ENCODE peak calls at places on chromosomes 7 and 10, in seven cellular contexts. U is SK-N-MC, R is HepG2, K is GM12892, W is GM12891, X is HCT116, T is Panc1. A is an unnamed sample.

GRCh38 chr10:76553231-76553630 is 1084.4 kb downstream of the KCNMA1 start:
- DNase-seq in U (no peak), R (no peak), K (no peak), W (no peak), X (no peak), T (no peak), A (no peak)

GRCh38 chr7:155009570-155010157 is 6.7 kb upstream of the PAXIP1 start:
- DNase-seq in U (no peak), R (peak; percentile 18), K (no peak), W (no peak), X (peak; percentile 27), T (no peak), A (no peak)

GRCh38 chr7:127186686-127187085 is 66.1 kb downstream of the GRM8 start:
- DNase-seq in U (no peak), R (no peak), K (no peak), W (no peak), X (no peak), T (no peak), A (no peak)

GRCh38 chr7:63045575-63045974 is 953.1 kb upstream of the ZNF722 start:
- DNase-seq in U (no peak), R (no peak), K (no peak), W (no peak), X (no peak), T (no peak), A (no peak)

GRCh38 chr10:130138479-130138866 is 2.3 kb downstream of the GLRX3 start:
- DNase-seq in U (no peak), R (peak; percentile 87), K (no peak), W (no peak), X (peak; percentile 44), T (peak; percentile 78), A (no peak)

GRCh38 chr10:23359692-23360380 is 15.2 kb upstream of the C10orf67 start:
- DNase-seq in U (no peak), R (no peak), K (no peak), W (no peak), X (no peak), T (no peak), A (no peak)

GRCh38 chr7:41573017-41573416 is 129.9 kb downstream of the INHBA start:
- DNase-seq in U (no peak), R (no peak), K (no peak), W (no peak), X (no peak), T (peak; percentile 42), A (no peak)

GRCh38 chr10:44830022-44830421 is 81.1 kb upstream of the TMEM72 start:
- DNase-seq in U (no peak), R (no peak), K (no peak), W (no peak), X (no peak), T (no peak), A (no peak)

GRCh38 chr7:1692500-1693418 is 22.7 kb downstream of the ELFN1 start:
- DNase-seq in U (no peak), R (no peak), K (no peak), W (no peak), X (no peak), T (no peak), A (no peak)

GRCh38 chr10:98528166-98528784 is 81.5 kb upstream of the HPS1 start:
- DNase-seq in U (no peak), R (no peak), K (no peak), W (no peak), X (no peak), T (no peak), A (no peak)

GRCh38 chr10:124204726-124205125 is 111.3 kb upstream of the CHST15 start:
- DNase-seq in U (no peak), R (no peak), K (no peak), W (no peak), X (no peak), T (no peak), A (no peak)

GRCh38 chr7:131546126-131546525 is 10.3 kb downstream of the PODXL start:
- DNase-seq in U (no peak), R (peak; percentile 10), K (no peak), W (no peak), X (no peak), T (no peak), A (peak; percentile 29)

GRCh38 chr7:139587535-139587934 is 64.0 kb downstream of the CLEC2L start:
- DNase-seq in U (no peak), R (no peak), K (no peak), W (no peak), X (no peak), T (no peak), A (no peak)

GRCh38 chr7:139589474-139589873 is 66.0 kb downstream of the CLEC2L start:
- DNase-seq in U (no peak), R (no peak), K (no peak), W (no peak), X (no peak), T (no peak), A (no peak)

GRCh38 chr7:139586286-139586685 is 62.8 kb downstream of the CLEC2L start:
- DNase-seq in U (no peak), R (no peak), K (no peak), W (no peak), X (no peak), T (no peak), A (no peak)

GRCh38 chr7:139591550-139592195 is 68.2 kb downstream of the CLEC2L start:
- DNase-seq in U (no peak), R (no peak), K (no peak), W (no peak), X (no peak), T (no peak), A (no peak)

DNA sequence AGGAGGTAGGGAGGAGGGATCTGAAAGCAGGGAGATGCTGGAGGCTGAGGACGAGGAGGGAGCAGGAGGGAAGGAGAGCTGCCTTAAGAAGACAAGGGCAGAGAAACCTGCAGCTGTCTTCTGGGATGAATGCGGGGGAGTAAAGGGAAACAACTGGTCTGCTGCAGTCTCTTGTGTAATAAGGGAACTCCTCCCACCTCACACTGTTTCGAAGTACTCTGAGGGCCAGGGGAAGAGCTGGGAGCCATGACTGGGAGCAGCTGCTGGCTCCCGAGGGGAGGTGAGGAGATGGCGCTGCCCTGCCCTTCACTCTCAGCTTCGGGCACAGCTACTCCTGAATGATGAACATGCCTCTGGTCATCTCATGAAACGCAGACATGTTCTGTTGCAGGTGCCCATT is 65.1 kb downstream of the CLEC2L start:
- DNase-seq in U (no peak), R (no peak), K (no peak), W (no peak), X (no peak), T (no peak), A (no peak)
- TF ChIP-seq POLR2AphosphoS5 in U (no peak), R (no peak), K (no peak), W (no peak), X (no peak), T (no peak), A (no peak)

GRCh38 chr7:151236406-151236805 is 4.1 kb downstream of the CHPF2 start:
- DNase-seq in U (no peak), R (no peak), K (no peak), W (no peak), X (no peak), T (no peak), A (no peak)

GRCh38 chr7:151238924-151239836 is 6.9 kb downstream of the CHPF2 start:
- DNase-seq in U (no peak), R (no peak), K (no peak), W (no peak), X (no peak), T (no peak), A (no peak)

GRCh38 chr7:151238190-151238810 is 6.0 kb downstream of the CHPF2 start:
- DNase-seq in U (no peak), R (no peak), K (no peak), W (no peak), X (no peak), T (no peak), A (no peak)

GRCh38 chr7:151235091-151235787 is 3.0 kb downstream of the CHPF2 start:
- DNase-seq in U (no peak), R (no peak), K (no peak), W (no peak), X (no peak), T (no peak), A (no peak)

GRCh38 chr7:151237244-151238189 is 5.2 kb downstream of the CHPF2 start:
- DNase-seq in U (no peak), R (no peak), K (no peak), W (no peak), X (no peak), T (no peak), A (no peak)
- TF ChIP-seq POLR2AphosphoS5 in U (no peak), R (no peak), K (no peak), W (no peak), X (no peak), T (no peak), A (no peak)

GRCh38 chr10:3090914-3091313 is 23.6 kb downstream of the PFKP start:
- DNase-seq in U (no peak), R (peak; percentile 17), K (no peak), W (no peak), X (peak; percentile 73), T (no peak), A (peak; percentile 54)
- TF ChIP-seq POLR2AphosphoS5 in U (no peak), R (no peak), K (no peak), W (no peak), X (peak; percentile 24), T (peak; percentile 37), A (no peak)

GRCh38 chr10:100008708-100009282 is 952 bp downstream of the DNMBP start:
- DNase-seq in U (no peak), R (no peak), K (no peak), W (no peak), X (no peak), T (no peak), A (no peak)

GRCh38 chr10:100008142-100008522 is 1.6 kb downstream of the DNMBP start:
- DNase-seq in U (no peak), R (no peak), K (no peak), W (no peak), X (no peak), T (no peak), A (no peak)

GRCh38 chr10:100009283-100009792 is 409 bp downstream of the DNMBP start:
- DNase-seq in U (no peak), R (peak; percentile 18), K (no peak), W (no peak), X (no peak), T (no peak), A (peak; percentile 70)

GRCh38 chr10:100007239-100008141 is 2.3 kb downstream of the DNMBP start:
- DNase-seq in U (no peak), R (no peak), K (no peak), W (no peak), X (no peak), T (no peak), A (no peak)

DNA sequence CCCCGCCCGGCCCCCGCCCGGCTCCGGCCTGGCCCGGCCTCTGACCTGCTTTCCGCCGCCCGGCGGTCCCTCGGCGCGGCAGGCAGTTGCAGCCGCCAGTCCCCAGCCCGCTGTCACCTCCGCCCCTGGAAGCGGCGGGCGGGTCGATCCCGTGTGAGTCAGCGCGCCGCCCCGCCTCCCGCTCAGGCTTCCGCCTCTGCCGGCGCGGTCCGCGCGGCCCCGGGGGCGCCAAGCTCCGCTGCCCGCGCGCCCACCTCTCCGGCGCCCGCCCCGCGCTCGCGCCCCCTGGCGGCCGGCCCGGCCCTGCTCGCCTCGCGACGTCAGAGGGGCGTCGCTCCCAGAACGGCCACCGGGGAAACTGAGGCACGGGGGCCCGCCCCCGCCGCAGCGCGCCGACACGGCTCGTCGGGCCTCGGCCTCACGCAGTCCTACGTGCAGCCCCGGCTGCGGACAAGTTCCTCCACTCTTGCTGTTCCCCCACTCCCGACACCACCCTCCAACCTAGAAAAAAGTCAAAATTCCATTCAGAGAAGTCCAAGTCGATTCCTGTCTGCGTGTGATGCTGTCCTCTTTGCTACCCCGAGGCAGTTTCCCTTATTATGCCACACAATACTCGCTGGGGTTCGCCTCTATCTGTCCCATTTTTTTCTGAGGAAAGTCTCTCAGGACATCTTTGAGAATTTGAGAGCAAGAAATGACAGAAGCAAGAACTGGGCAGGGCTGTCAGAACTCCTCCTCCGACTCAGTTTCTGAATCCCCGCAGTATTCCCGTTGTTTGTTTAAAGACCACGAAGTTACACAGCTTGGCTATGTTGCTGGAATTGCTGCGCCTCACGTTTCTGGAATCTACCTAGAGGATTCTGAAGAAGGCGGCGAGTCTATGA is at the start of gene DNMBP:
- DNase-seq in U (no peak), R (peak; percentile 61), K (peak; percentile 88), W (peak; percentile 82), X (peak; percentile 63), T (no peak), A (peak; percentile 86)
- TF ChIP-seq POLR2AphosphoS5 in U (no peak), R (peak; percentile 23), K (no peak), W (no peak), X (peak; percentile 90), T (no peak), A (peak; percentile 51)